ENCODE peak calls at places on chromosomes 4 and X, in eight cellular contexts. K is K562, R is suprapubic skin, N is tibial nerve, W is stomach, A is esophagus muscularis mucosa, G is sigmoid colon, P is upper lobe of left lung. X is an unnamed sample.
A peak's percentile ranks its signal among the peaks of the same experiment; 100 is the strongest.

GRCh38 chr4:54217642-54218486 is 11.2 kb upstream of the PDGFRA start:
- DNase-seq in N (peak; percentile 92), A (peak; percentile 94), W (peak; percentile 74), G (peak; percentile 94), K (peak; percentile 76), R (peak; percentile 92), P (no peak), X (peak; percentile 61)

GRCh38 chrX:17597836-17598434 is 139.4 kb upstream of the SCML1 start:
- DNase-seq in W (peak; percentile 86), R (peak; percentile 81), G (peak; percentile 90), K (no peak), A (no peak), N (peak; percentile 77), P (no peak), X (no peak)

GRCh38 chr4:48315728-48316630 is 25.4 kb upstream of the SLAIN2 start:
- DNase-seq in A (no peak), G (no peak), P (no peak), W (no peak), N (peak; percentile 24), K (peak; percentile 41), R (no peak), X (peak; percentile 64)

GRCh38 chr4:41406051-41406516 is 131.9 kb upstream of the LIMCH1 start:
- DNase-seq in A (no peak), P (no peak), K (no peak), N (no peak), W (no peak), R (no peak), G (no peak), X (peak; percentile 90)

GRCh38 chr4:89364559-89364958 is 57.0 kb upstream of the GPRIN3 start:
- DNase-seq in R (no peak), W (no peak), K (no peak), P (no peak), N (no peak), G (no peak), A (no peak), X (no peak)

GRCh38 chr4:186642530-186642929 is 81.1 kb downstream of the FAT1 start:
- DNase-seq in G (no peak), W (no peak), P (no peak), N (no peak), K (no peak), A (no peak), R (no peak), X (no peak)

GRCh38 chr4:81826817-81827424 is 355.2 kb upstream of the RASGEF1B start:
- DNase-seq in K (no peak), W (no peak), N (no peak), R (no peak), G (no peak), A (no peak), P (no peak), X (no peak)

GRCh38 chr4:73816814-73817213 is 19.7 kb upstream of the CXCL6 start:
- DNase-seq in R (no peak), N (peak; percentile 23), P (no peak), W (no peak), A (no peak), K (no peak), G (no peak), X (peak; percentile 66)

GRCh38 chr4:40190880-40191815 is 5.7 kb upstream of the RHOH start:
- DNase-seq in K (no peak), P (no peak), R (no peak), A (no peak), G (no peak), N (no peak), W (no peak), X (no peak)

GRCh38 chr4:10281996-10282395 is 165.4 kb upstream of the WDR1 start:
- DNase-seq in W (no peak), N (no peak), A (no peak), P (no peak), R (no peak), G (no peak), K (no peak), X (no peak)

GRCh38 chr4:10279261-10279660 is 162.7 kb upstream of the WDR1 start:
- DNase-seq in A (no peak), P (no peak), N (no peak), G (no peak), R (no peak), K (no peak), W (no peak), X (no peak)

GRCh38 chr4:10285028-10285427 is 168.4 kb upstream of the WDR1 start:
- DNase-seq in P (no peak), K (peak; percentile 39), A (no peak), N (no peak), R (no peak), G (no peak), W (no peak), X (no peak)

GRCh38 chr4:10288830-10289533 is 168.2 kb downstream of the ZNF518B start:
- DNase-seq in W (no peak), K (no peak), G (no peak), R (no peak), N (no peak), A (no peak), P (no peak), X (no peak)

GRCh38 chr4:10283761-10284160 is 167.2 kb upstream of the WDR1 start:
- DNase-seq in K (no peak), R (no peak), A (no peak), P (no peak), G (no peak), N (no peak), W (no peak), X (no peak)
- TF ChIP-seq EP300 in K (no peak), R (no peak), A (no peak), P (no peak), G (no peak), N (no peak), W (no peak), X (no peak)

GRCh38 chr4:1898681-1899080 is 27.5 kb downstream of the NSD2 start:
- DNase-seq in G (no peak), W (no peak), K (no peak), P (no peak), R (no peak), N (no peak), A (no peak), X (no peak)

GRCh38 chr4:1900624-1901023 is 29.4 kb downstream of the NSD2 start:
- DNase-seq in K (no peak), P (no peak), G (peak; percentile 22), A (no peak), R (peak; percentile 20), N (no peak), W (no peak), X (no peak)

GRCh38 chr4:1900087-1900433 is 28.9 kb downstream of the NSD2 start:
- DNase-seq in P (no peak), R (peak; percentile 3), G (peak; percentile 21), N (no peak), A (no peak), W (no peak), K (no peak), X (no peak)

GRCh38 chr4:1898007-1898406 is 26.8 kb downstream of the NSD2 start:
- DNase-seq in A (no peak), G (peak; percentile 9), P (no peak), K (no peak), W (no peak), R (peak; percentile 8), N (no peak), X (no peak)

DNA sequence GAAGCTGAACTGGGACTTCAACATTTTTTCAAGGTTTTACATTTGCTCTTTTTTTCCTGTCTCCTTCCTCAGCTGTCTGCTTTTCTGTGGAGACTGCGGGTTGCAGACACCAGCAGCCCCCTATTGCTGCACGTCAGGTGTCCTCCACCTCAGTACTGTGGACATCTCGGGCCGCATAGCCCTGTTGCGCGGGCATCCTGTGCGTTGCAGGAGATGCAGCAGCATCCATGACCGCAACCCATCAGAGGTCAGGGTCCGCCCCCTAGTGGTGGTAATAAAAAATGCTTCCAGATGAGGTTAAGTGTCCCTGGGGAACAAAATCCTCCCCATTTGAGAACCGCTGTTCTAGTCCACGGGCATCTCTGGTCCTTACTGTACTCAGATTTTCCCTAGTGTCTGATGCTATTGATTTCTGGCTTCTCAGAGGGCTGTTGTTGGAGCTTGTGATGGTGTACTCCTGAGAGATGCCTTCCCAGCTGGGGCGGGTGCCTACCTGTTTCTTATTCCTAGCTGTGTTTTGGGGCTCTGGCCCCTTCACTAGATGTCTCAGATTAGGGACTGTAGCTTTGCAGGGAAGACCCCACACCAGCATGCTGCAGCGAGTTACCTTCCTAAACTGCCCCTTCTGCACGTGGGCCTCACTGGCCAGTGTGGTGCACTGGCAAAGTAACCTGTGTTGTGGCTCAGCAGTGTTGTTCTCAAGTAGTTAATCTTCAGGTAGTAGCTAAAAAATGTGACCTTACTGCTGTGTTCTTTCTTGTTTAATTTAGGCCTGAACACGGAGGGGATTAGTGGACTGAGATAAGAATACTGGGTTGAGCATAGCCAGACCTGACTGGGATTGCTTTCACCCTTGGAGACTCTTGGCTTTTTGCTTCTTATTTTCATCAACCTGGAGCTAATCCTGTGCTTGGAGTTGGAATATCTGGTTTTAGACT is 28.2 kb downstream of the NSD2 start:
- DNase-seq in W (peak; percentile 73), R (peak; percentile 75), N (peak; percentile 61), A (peak; percentile 92), P (peak; percentile 65), G (peak; percentile 85), K (peak; percentile 85), X (peak; percentile 76)
- TF ChIP-seq EP300 in W (no peak), R (no peak), N (no peak), A (no peak), P (no peak), G (no peak), K (no peak), X (no peak)

GRCh38 chr4:10688022-10688421 is 3.5 kb upstream of the CLNK start:
- DNase-seq in G (no peak), W (no peak), P (no peak), A (no peak), K (no peak), N (no peak), R (no peak), X (no peak)

GRCh38 chr4:10677796-10678497 is 6.6 kb downstream of the CLNK start:
- DNase-seq in R (no peak), G (no peak), P (no peak), K (no peak), A (no peak), W (no peak), N (no peak), X (no peak)

GRCh38 chr4:10687526-10687925 is 3.0 kb upstream of the CLNK start:
- DNase-seq in P (no peak), K (no peak), N (no peak), G (no peak), A (peak; percentile 47), W (no peak), R (no peak), X (no peak)

GRCh38 chr4:10684631-10685030 is at the start of gene CLNK:
- DNase-seq in K (no peak), A (no peak), G (no peak), N (no peak), R (no peak), P (no peak), W (no peak), X (no peak)

GRCh38 chr4:10682397-10682796 is 2.2 kb downstream of the CLNK start:
- DNase-seq in G (no peak), R (no peak), N (no peak), A (no peak), P (no peak), K (no peak), W (no peak), X (no peak)
- TF ChIP-seq EP300 in G (no peak), R (no peak), N (no peak), A (no peak), P (no peak), K (no peak), W (no peak), X (no peak)

DNA sequence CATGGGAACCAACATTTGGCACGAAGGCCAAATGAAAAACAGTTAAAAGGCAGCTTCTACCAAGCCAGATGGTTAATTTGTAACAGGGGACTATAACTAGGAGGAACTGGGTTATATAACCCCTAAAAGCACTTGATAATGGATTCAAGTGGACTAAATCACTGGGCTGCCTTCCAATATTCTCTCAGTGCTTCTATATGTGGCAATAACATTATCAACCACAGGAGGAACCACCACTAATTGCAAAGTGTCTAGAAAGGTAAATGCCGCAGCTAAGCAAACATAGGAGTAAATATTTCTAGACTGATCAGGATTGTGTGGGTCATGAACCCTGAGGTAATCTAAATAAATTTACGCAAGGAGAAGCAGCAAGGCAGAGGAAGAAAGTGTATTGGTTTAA is 391.5 kb downstream of the UBE2NL start:
- DNase-seq in R (no peak), G (no peak), P (no peak), W (no peak), A (no peak), K (no peak), N (no peak), X (no peak)
- TF ChIP-seq EP300 in R (no peak), G (no peak), P (no peak), W (no peak), A (no peak), K (no peak), N (no peak), X (no peak)